ENCODE peak calls at places on chromosomes 3 and 15, in seven cellular contexts. N, X, G, H, R, E and Y are unnamed samples.

GRCh38 chr3:35012210-35012609 is 627.1 kb upstream of the ARPP21 start:
- DNase-seq in N (no peak), X (no peak), G (no peak), H (no peak), R (no peak), E (no peak), Y (no peak)

GRCh38 chr15:85500729-85501128 is 120.3 kb downstream of the AKAP13 start:
- DNase-seq in N (no peak), X (no peak), G (no peak), H (no peak), R (no peak), E (no peak), Y (peak; percentile 31)

GRCh38 chr3:45868213-45868612 is 18.1 kb upstream of the CCR9 start:
- DNase-seq in N (no peak), X (no peak), G (no peak), H (no peak), R (no peak), E (no peak), Y (no peak)

GRCh38 chr3:11438636-11439035 is 166.4 kb downstream of the ATG7 start:
- DNase-seq in N (no peak), X (no peak), G (no peak), H (no peak), R (no peak), E (no peak), Y (peak; percentile 38)

GRCh38 chr15:100515758-100516157 is 13.0 kb downstream of the CERS3 start:
- DNase-seq in N (peak; percentile 3), X (no peak), G (no peak), H (no peak), R (no peak), E (no peak), Y (no peak)

GRCh38 chr3:8371955-8372600 is 129.5 kb upstream of the LMCD1 start:
- DNase-seq in N (no peak), X (no peak), G (no peak), H (no peak), R (no peak), E (no peak), Y (no peak)

GRCh38 chr3:166274996-166275395 is 437.8 kb upstream of the BCHE start:
- DNase-seq in N (no peak), X (no peak), G (no peak), H (no peak), R (no peak), E (no peak), Y (no peak)

GRCh38 chr15:66603301-66604179 is 37.7 kb upstream of the LCTL start:
- DNase-seq in N (peak; percentile 60), X (peak; percentile 32), G (peak; percentile 56), H (peak; percentile 51), R (no peak), E (peak; percentile 90), Y (peak; percentile 31)

GRCh38 chr15:62416535-62416934 is 251.4 kb upstream of the C2CD4B start:
- DNase-seq in N (no peak), X (no peak), G (no peak), H (no peak), R (no peak), E (no peak), Y (no peak)